ENCODE peak calls at places on chromosomes 4 and X, in seven cellular contexts. One of them, this sample, is unnamed.

GRCh38 chrX:38166478-38167083 is 54.1 kb downstream of the SRPX start:
- DNase-seq in transverse colon: no peak
- DNase-seq in NCI-H510A treated with DMSO at 0.1 percent for 48 hours: peak
- DNase-seq in cardiac muscle cell: peak
- DNase-seq in T-helper 22 cell: no peak
- DNase-seq in NCI-H1436: no peak
- DNase-seq in CD4-positive, alpha-beta memory T cell: no peak
- DNase-seq in this sample: no peak

GRCh38 chr4:4801013-4801412 is 58.5 kb upstream of the MSX1 start:
- DNase-seq in transverse colon: no peak
- DNase-seq in NCI-H1436: no peak
- DNase-seq in cardiac muscle cell: no peak
- DNase-seq in NCI-H510A treated with DMSO at 0.1 percent for 48 hours: no peak
- DNase-seq in CD4-positive, alpha-beta memory T cell: no peak
- DNase-seq in T-helper 22 cell: no peak
- DNase-seq in this sample: no peak

GRCh38 chr4:3340703-3341088 is 47.9 kb downstream of the RGS12 start:
- DNase-seq in NCI-H1436: peak
- DNase-seq in transverse colon: no peak
- DNase-seq in T-helper 22 cell: no peak
- DNase-seq in CD4-positive, alpha-beta memory T cell: no peak
- DNase-seq in cardiac muscle cell: no peak
- DNase-seq in NCI-H510A treated with DMSO at 0.1 percent for 48 hours: peak
- DNase-seq in this sample: peak

GRCh38 chr4:46503739-46504138 is 113.8 kb upstream of the GABRA2 start:
- DNase-seq in T-helper 22 cell: no peak
- DNase-seq in cardiac muscle cell: no peak
- DNase-seq in NCI-H1436: no peak
- DNase-seq in CD4-positive, alpha-beta memory T cell: no peak
- DNase-seq in NCI-H510A treated with DMSO at 0.1 percent for 48 hours: no peak
- DNase-seq in transverse colon: no peak
- DNase-seq in this sample: no peak

GRCh38 chrX:154748712-154749339 is 2.1 kb downstream of the GAB3 start:
- DNase-seq in NCI-H510A treated with DMSO at 0.1 percent for 48 hours: peak
- DNase-seq in CD4-positive, alpha-beta memory T cell: peak
- DNase-seq in cardiac muscle cell: peak
- DNase-seq in transverse colon: no peak
- DNase-seq in NCI-H1436: peak
- DNase-seq in T-helper 22 cell: no peak
- DNase-seq in this sample: no peak

GRCh38 chr4:163171590-163171989 is 4.9 kb upstream of the NAF1 start:
- DNase-seq in transverse colon: no peak
- DNase-seq in NCI-H510A treated with DMSO at 0.1 percent for 48 hours: no peak
- DNase-seq in cardiac muscle cell: no peak
- DNase-seq in NCI-H1436: no peak
- DNase-seq in CD4-positive, alpha-beta memory T cell: no peak
- DNase-seq in T-helper 22 cell: no peak
- DNase-seq in this sample: no peak

GRCh38 chr4:149441338-149441737 is 374.3 kb downstream of the IQCM start:
- DNase-seq in T-helper 22 cell: no peak
- DNase-seq in transverse colon: no peak
- DNase-seq in NCI-H510A treated with DMSO at 0.1 percent for 48 hours: no peak
- DNase-seq in CD4-positive, alpha-beta memory T cell: no peak
- DNase-seq in cardiac muscle cell: no peak
- DNase-seq in NCI-H1436: no peak
- DNase-seq in this sample: no peak

GRCh38 chr4:153181293-153182080 is 22.8 kb upstream of the TRIM2 start:
- DNase-seq in cardiac muscle cell: no peak
- DNase-seq in T-helper 22 cell: no peak
- DNase-seq in transverse colon: no peak
- DNase-seq in CD4-positive, alpha-beta memory T cell: no peak
- DNase-seq in NCI-H1436: no peak
- DNase-seq in NCI-H510A treated with DMSO at 0.1 percent for 48 hours: no peak
- DNase-seq in this sample: no peak

GRCh38 chr4:164136181-164136616 is 617.7 kb upstream of the SMIM31 start:
- DNase-seq in T-helper 22 cell: no peak
- DNase-seq in CD4-positive, alpha-beta memory T cell: no peak
- DNase-seq in NCI-H510A treated with DMSO at 0.1 percent for 48 hours: no peak
- DNase-seq in transverse colon: no peak
- DNase-seq in cardiac muscle cell: no peak
- DNase-seq in NCI-H1436: no peak
- DNase-seq in this sample: no peak

GRCh38 chr4:28225005-28225404 is 1364.4 kb downstream of the STIM2 start:
- DNase-seq in cardiac muscle cell: peak
- DNase-seq in transverse colon: no peak
- DNase-seq in NCI-H1436: no peak
- DNase-seq in T-helper 22 cell: no peak
- DNase-seq in CD4-positive, alpha-beta memory T cell: no peak
- DNase-seq in NCI-H510A treated with DMSO at 0.1 percent for 48 hours: peak
- DNase-seq in this sample: peak